ENCODE peak calls at places on chromosomes 4 and X, in ten cellular contexts. C is aorta; V is tibial artery; R is PC-3; K is right cardiac atrium; Y is Peyer's patch; P is pancreas; S is CD4-positive, CD25-positive, alpha-beta regulatory T cell; B is ascending aorta; W is upper lobe of left lung. M is an unnamed sample. For H3K4me1 and H3K27me3, the result is how much of the 10 kb centered on the place peaks cover.

GRCh38 chr4:146257511-146257910 is 43.2 kb downstream of the REELD1 start:
- DNase-seq in C (no peak), V (no peak), R (no peak), K (no peak), Y (no peak), P (no peak), S (no peak), B (no peak), W (no peak), M (no peak)

GRCh38 chrX:30504309-30504708 is 73.3 kb downstream of the TASL start:
- DNase-seq in C (no peak), V (no peak), R (peak), K (no peak), Y (no peak), P (no peak), S (peak), B (no peak), W (no peak), M (no peak)

GRCh38 chr4:155973639-155974475 is 20.2 kb upstream of the CTSO start:
- DNase-seq in C (no peak), V (no peak), R (peak), K (no peak), Y (no peak), P (no peak), S (no peak), B (no peak), W (no peak), M (no peak)

GRCh38 chrX:41164469-41164868 is 79.2 kb downstream of the USP9X start:
- DNase-seq in C (no peak), V (no peak), R (no peak), K (no peak), Y (no peak), P (peak), S (no peak), B (no peak), W (no peak), M (no peak)

GRCh38 chr4:89610236-89610635 is 226.7 kb downstream of the SNCA start:
- DNase-seq in C (no peak), V (no peak), R (no peak), K (no peak), Y (no peak), P (no peak), S (no peak), B (no peak), W (no peak), M (no peak)

GRCh38 chr4:119210760-119211159 is 1.8 kb upstream of the USP53 start:
- DNase-seq in C (no peak), V (no peak), R (no peak), K (no peak), Y (no peak), P (no peak), S (no peak), B (no peak), W (no peak), M (no peak)

GRCh38 chr4:80361329-80361900 is 25.9 kb downstream of the CFAP299 start:
- DNase-seq in C (no peak), V (no peak), R (peak), K (no peak), Y (no peak), P (no peak), S (peak), B (no peak), W (no peak), M (no peak)

GRCh38 chrX:155094468-155095061 is 23.3 kb downstream of the BRCC3 start:
- DNase-seq in C (no peak), V (no peak), R (peak), K (no peak), Y (no peak), P (no peak), S (peak), B (no peak), W (no peak), M (no peak)

GRCh38 chrX:9832811-9833210 is 46.6 kb downstream of the SHROOM2 start:
- DNase-seq in C (no peak), V (no peak), R (no peak), K (no peak), Y (no peak), P (no peak), S (no peak), B (no peak), W (no peak), M (no peak)

GRCh38 chr4:148056879-148057278 is 325.0 kb downstream of the ARHGAP10 start:
- DNase-seq in C (no peak), V (peak), R (peak), K (peak), Y (peak), P (peak), S (peak), B (peak), W (peak), M (peak)

GRCh38 chrX:117992324-117992723 is 124.3 kb downstream of the KLHL13 start:
- DNase-seq in C (no peak), V (no peak), R (peak), K (no peak), Y (no peak), P (no peak), S (no peak), B (no peak), W (no peak), M (no peak)

GRCh38 chr4:2797545-2798305 is 4.8 kb downstream of the SH3BP2 start:
- DNase-seq in C (peak), V (peak), R (no peak), K (peak), Y (peak), P (peak), S (peak), B (peak), W (peak), M (peak)

GRCh38 chr4:2797188-2797544 is 4.3 kb downstream of the SH3BP2 start:
- DNase-seq in C (peak), V (peak), R (no peak), K (peak), Y (peak), P (peak), S (no peak), B (peak), W (no peak), M (peak)

GRCh38 chr4:2799444-2799911 is 6.6 kb downstream of the SH3BP2 start:
- DNase-seq in C (peak), V (peak), R (no peak), K (peak), Y (peak), P (peak), S (no peak), B (peak), W (peak), M (peak)

GRCh38 chr4:2799971-2800690 is 7.2 kb downstream of the SH3BP2 start:
- DNase-seq in C (peak), V (peak), R (no peak), K (peak), Y (peak), P (peak), S (no peak), B (no peak), W (peak), M (peak)

DNA sequence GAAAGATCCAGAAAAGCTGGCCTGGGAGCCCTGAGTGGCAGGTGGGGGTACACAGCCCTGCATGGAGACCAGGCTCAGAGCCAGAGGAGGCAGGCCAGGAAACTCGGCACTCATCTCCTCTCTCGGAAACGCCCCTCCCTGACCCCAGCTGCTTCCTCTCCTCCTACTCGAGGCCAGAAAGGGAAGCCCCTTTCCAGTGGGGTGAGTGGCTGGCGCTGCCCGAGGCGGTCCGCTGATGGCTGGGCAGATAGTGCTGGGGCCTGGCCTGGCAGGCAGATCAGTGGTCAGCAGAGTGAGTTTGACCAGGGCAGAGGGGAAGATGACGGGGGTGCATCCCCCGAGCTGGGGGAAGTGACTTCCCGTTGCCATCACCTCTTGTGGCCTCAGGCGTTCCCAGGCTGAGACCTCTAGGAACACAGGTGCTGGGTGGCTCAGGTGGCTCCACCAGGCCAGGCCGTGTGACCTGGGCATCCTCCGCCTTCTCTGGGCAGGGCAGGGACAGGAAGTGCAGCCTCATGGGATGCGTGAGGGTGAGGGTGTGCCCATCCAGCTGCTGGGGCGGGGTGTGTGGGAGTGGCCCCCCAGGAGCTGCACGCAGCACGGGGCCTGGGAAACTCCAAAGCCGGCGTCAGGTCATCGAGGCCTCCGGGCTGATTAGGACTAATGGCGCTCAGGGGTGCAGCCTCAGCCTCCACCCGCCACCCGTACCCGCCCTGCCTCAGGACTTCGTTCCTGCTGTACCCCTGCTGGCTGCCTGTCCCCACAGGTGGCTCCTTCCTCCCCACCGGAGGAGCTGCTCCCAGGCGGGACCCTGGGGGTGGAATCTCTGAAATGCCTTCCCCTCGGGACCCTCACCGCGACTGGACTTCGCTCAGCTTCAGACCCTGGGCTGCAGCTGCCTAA is 5.8 kb downstream of the SH3BP2 start:
- DNase-seq in C (peak), V (peak), R (no peak), K (peak), Y (peak), P (peak), S (peak), B (peak), W (peak), M (peak)
- H3K4me1 ChIP-seq in C (under half), V (under half), R (under half), K (under half), Y (half or more), P (under half), S (half or more), B (under half), W (half or more), M (under half)

GRCh38 chr4:108165601-108166000 is 3.1 kb downstream of the LEF1 start:
- DNase-seq in C (no peak), V (no peak), R (no peak), K (no peak), Y (no peak), P (no peak), S (peak), B (no peak), W (no peak), M (no peak)

GRCh38 chr4:108163352-108163751 is 5.4 kb downstream of the LEF1 start:
- DNase-seq in C (no peak), V (no peak), R (no peak), K (no peak), Y (no peak), P (no peak), S (no peak), B (no peak), W (no peak), M (no peak)

GRCh38 chr4:108166441-108167315 is 2.1 kb downstream of the LEF1 start:
- DNase-seq in C (no peak), V (no peak), R (peak), K (no peak), Y (peak), P (peak), S (peak), B (no peak), W (no peak), M (no peak)

GRCh38 chr4:108168213-108168671 is 490 bp downstream of the LEF1 start:
- DNase-seq in C (no peak), V (no peak), R (no peak), K (peak), Y (no peak), P (no peak), S (peak), B (no peak), W (no peak), M (no peak)

GRCh38 chr4:108166038-108166437 is 2.7 kb downstream of the LEF1 start:
- DNase-seq in C (no peak), V (no peak), R (no peak), K (no peak), Y (no peak), P (no peak), S (peak), B (no peak), W (no peak), M (no peak)
- H3K27me3 ChIP-seq in C (under half), V (under half), R (half or more), K (under half), Y (under half), P (under half), S (under half), B (under half), W (under half), M (under half)

GRCh38 chr4:113953888-113954287 is 25.6 kb downstream of the ARSJ start:
- DNase-seq in C (no peak), V (no peak), R (no peak), K (no peak), Y (no peak), P (no peak), S (no peak), B (no peak), W (no peak), M (no peak)

GRCh38 chr4:113955948-113956347 is 23.5 kb downstream of the ARSJ start:
- DNase-seq in C (no peak), V (no peak), R (no peak), K (no peak), Y (no peak), P (no peak), S (no peak), B (no peak), W (no peak), M (no peak)

GRCh38 chr4:113957961-113958360 is 21.5 kb downstream of the ARSJ start:
- DNase-seq in C (no peak), V (no peak), R (no peak), K (no peak), Y (no peak), P (no peak), S (no peak), B (no peak), W (no peak), M (no peak)

GRCh38 chr4:113952452-113953029 is 26.9 kb downstream of the ARSJ start:
- DNase-seq in C (no peak), V (no peak), R (peak), K (no peak), Y (no peak), P (no peak), S (peak), B (no peak), W (no peak), M (no peak)

GRCh38 chr4:113955411-113955810 is 24.0 kb downstream of the ARSJ start:
- DNase-seq in C (no peak), V (no peak), R (peak), K (no peak), Y (no peak), P (no peak), S (no peak), B (no peak), W (no peak), M (no peak)
- H3K4me1 ChIP-seq in C (under half), V (under half), R (under half), K (under half), Y (under half), P (under half), S (under half), B (under half), W (under half), M (under half)

DNA sequence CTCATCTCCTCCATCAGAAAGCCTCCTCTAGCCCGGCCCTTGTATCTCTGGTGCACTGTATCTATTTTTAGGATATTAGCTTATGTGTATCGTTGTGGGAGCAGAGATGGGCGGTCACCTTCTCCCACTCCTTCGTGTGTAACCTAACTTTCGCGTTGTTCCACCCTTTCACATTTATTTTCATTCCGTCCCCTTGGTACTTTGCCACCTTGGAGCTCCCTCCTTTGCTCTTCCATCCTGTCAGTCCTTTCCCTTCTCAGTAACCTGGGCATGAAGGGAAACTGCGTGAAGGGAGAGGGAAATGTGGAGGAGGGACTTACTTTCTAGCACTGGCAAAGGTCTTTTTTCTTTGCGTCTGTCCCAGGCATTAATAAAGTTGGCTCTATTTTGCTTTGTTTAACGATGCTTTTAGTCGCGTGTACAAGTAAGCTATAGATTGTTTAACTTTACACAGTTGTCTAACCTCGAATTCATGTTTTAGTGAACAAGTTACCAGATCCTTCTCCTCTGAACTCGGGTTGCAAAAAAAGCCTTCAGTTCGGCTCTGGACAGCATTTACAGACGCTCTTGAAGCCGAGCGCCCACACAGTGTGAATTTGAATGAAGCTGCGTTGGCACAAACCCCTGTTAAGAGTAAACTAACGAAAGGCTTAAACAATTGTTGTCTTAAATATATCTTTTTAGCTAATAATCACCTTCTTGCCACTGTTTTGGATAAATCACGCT is 3.9 kb downstream of the PCDH10 start:
- DNase-seq in C (no peak), V (no peak), R (no peak), K (no peak), Y (no peak), P (no peak), S (no peak), B (peak), W (no peak), M (no peak)
- H3K27me3 ChIP-seq in C (under half), V (under half), R (under half), K (under half), Y (under half), P (under half), S (under half), B (under half), W (under half), M (under half)

DNA sequence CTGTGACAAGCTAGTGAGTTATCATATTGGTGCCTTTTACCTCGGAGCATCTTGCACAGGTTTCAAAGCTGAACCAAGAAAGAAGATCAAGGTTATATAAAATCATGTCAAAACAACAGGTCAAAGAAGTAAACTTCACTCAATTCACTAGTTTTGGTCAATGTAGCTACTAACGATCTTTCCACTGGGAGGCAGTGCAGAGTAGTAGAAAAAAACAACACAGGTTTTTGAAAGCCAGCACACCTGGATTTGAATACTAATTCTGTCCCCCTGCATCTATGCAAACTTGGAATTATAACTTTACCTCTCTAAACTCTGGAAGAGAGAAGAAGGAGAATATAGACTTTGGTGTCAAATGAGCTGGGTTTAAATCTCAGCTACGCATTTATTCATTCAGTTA is 266.1 kb downstream of the GRIA3 start:
- DNase-seq in C (no peak), V (no peak), R (peak), K (no peak), Y (no peak), P (no peak), S (no peak), B (no peak), W (no peak), M (no peak)
- H3K4me1 ChIP-seq in C (under half), V (under half), R (under half), K (under half), Y (under half), P (under half), S (under half), B (under half), W (under half), M (under half)

GRCh38 chrX:40083120-40083978 is 14.4 kb downstream of the BCOR start:
- DNase-seq in C (peak), V (no peak), R (peak), K (peak), Y (peak), P (peak), S (no peak), B (no peak), W (no peak), M (peak)
- H3K27me3 ChIP-seq in C (under half), V (under half), R (under half), K (under half), Y (under half), P (under half), S (under half), B (under half), W (under half), M (under half)

DNA sequence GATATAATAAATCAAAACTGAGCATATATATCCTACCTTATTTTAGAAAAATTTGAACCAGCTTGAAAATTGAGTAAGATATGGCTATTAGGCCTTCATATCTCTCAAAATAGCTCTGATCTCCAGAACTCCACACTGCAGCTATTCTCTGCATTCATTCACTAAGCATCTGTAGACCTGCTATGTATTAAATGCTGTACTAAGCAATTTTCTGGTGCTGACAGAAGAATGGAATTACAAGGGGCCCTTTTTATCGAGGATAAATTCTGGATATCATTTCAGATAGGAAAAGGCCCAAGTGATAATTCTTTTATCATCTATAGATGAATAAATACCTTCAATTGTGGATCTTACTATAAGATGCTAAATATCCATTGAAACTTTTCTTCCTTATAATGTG is 1.9 kb downstream of the THAP6 start:
- DNase-seq in C (no peak), V (no peak), R (no peak), K (no peak), Y (no peak), P (no peak), S (no peak), B (no peak), W (no peak), M (no peak)
- H3K4me1 ChIP-seq in C (under half), V (under half), R (under half), K (under half), Y (under half), P (under half), S (half or more), B (under half), W (under half), M (under half)

GRCh38 chr4:8879574-8879973 is 7.9 kb upstream of the HMX1 start:
- DNase-seq in C (no peak), V (no peak), R (no peak), K (no peak), Y (no peak), P (no peak), S (no peak), B (no peak), W (no peak), M (no peak)
- H3K27me3 ChIP-seq in C (under half), V (under half), R (under half), K (under half), Y (under half), P (under half), S (under half), B (under half), W (under half), M (under half)

GRCh38 chr4:182179105-182179504 is 64.1 kb upstream of the TENM3 start:
- DNase-seq in C (no peak), V (no peak), R (no peak), K (no peak), Y (no peak), P (no peak), S (no peak), B (no peak), W (no peak), M (no peak)
- H3K4me1 ChIP-seq in C (under half), V (under half), R (under half), K (under half), Y (under half), P (under half), S (under half), B (under half), W (under half), M (under half)